ENCODE peak calls at places on chromosomes 1 and 21, in nine cellular contexts. T is kidney epithelial cell, V is midbrain, K is lower lobe of right lung, O is nucleus accumbens, A is aorta, Q is T-helper 1 cell, B is right cardiac atrium, X is globus pallidus. Y is an unnamed sample.

GRCh38 chr1:53112861-53113260 is 29.6 kb downstream of the SLC1A7 start:
- DNase-seq in T (no peak), V (no peak), K (no peak), O (no peak), A (no peak), Q (no peak), B (no peak), X (no peak), Y (no peak)

GRCh38 chr1:3602375-3602774 is 8.9 kb downstream of the MEGF6 start:
- DNase-seq in T (no peak), V (no peak), K (no peak), O (no peak), A (no peak), Q (no peak), B (no peak), X (no peak), Y (no peak)

GRCh38 chr21:27954806-27955205 is 987.9 kb upstream of the ADAMTS5 start:
- DNase-seq in T (peak; percentile 21), V (no peak), K (no peak), O (no peak), A (no peak), Q (no peak), B (no peak), X (no peak), Y (peak; percentile 77)

GRCh38 chr1:156963621-156964020 is 43.2 kb downstream of the LRRC71 start:
- DNase-seq in T (no peak), V (no peak), K (peak; percentile 65), O (no peak), A (no peak), Q (no peak), B (no peak), X (peak; percentile 11), Y (no peak)

GRCh38 chr1:39832294-39832693 is 43.6 kb upstream of the BMP8B start:
- DNase-seq in T (no peak), V (no peak), K (no peak), O (no peak), A (no peak), Q (no peak), B (no peak), X (no peak), Y (no peak)

GRCh38 chr1:4485878-4486277 is 168.5 kb upstream of the AJAP1 start:
- DNase-seq in T (no peak), V (no peak), K (no peak), O (no peak), A (no peak), Q (no peak), B (no peak), X (no peak), Y (no peak)

GRCh38 chr1:164384262-164384661 is 174.7 kb upstream of the PBX1 start:
- DNase-seq in T (no peak), V (no peak), K (no peak), O (no peak), A (no peak), Q (no peak), B (no peak), X (no peak), Y (no peak)

GRCh38 chr1:220983877-220984635 is 104.8 kb downstream of the HLX start:
- DNase-seq in T (no peak), V (no peak), K (no peak), O (no peak), A (no peak), Q (no peak), B (no peak), X (no peak), Y (no peak)

GRCh38 chr1:212108981-212109380 is 73.4 kb downstream of the DTL start:
- DNase-seq in T (no peak), V (no peak), K (no peak), O (no peak), A (no peak), Q (no peak), B (no peak), X (no peak), Y (no peak)

GRCh38 chr1:8266436-8267165 is 51.3 kb upstream of the SLC45A1 start:
- DNase-seq in T (no peak), V (no peak), K (no peak), O (no peak), A (no peak), Q (no peak), B (no peak), X (no peak), Y (no peak)

GRCh38 chr1:241622708-241623107 is 17.5 kb downstream of the CHML start:
- DNase-seq in T (no peak), V (no peak), K (no peak), O (no peak), A (no peak), Q (no peak), B (no peak), X (no peak), Y (no peak)

GRCh38 chr1:145878724-145879123 is 6.9 kb downstream of the ANKRD35 start:
- DNase-seq in T (no peak), V (no peak), K (no peak), O (no peak), A (no peak), Q (no peak), B (no peak), X (no peak), Y (no peak)

GRCh38 chr21:44892536-44893277 is 19.2 kb upstream of the PTTG1IP start:
- DNase-seq in T (no peak), V (peak; percentile 33), K (peak; percentile 81), O (no peak), A (peak; percentile 92), Q (peak; percentile 48), B (peak; percentile 64), X (no peak), Y (no peak)

GRCh38 chr1:197444754-197445153 is 176.7 kb downstream of the CRB1 start:
- DNase-seq in T (no peak), V (no peak), K (no peak), O (no peak), A (no peak), Q (no peak), B (no peak), X (no peak), Y (no peak)

GRCh38 chr21:25350056-25350455 is 257.2 kb downstream of the MRPL39 start:
- DNase-seq in T (no peak), V (no peak), K (no peak), O (no peak), A (no peak), Q (no peak), B (no peak), X (no peak), Y (peak; percentile 35)

GRCh38 chr1:196997428-196997827 is 20.1 kb downstream of the CFHR5 start:
- DNase-seq in T (no peak), V (no peak), K (no peak), O (no peak), A (no peak), Q (no peak), B (no peak), X (no peak), Y (no peak)

Y was measured in H4.